ENCODE peak calls at places on chromosomes 1 and 21, in nine cellular contexts. E is fibroblast of lung, C is cardiac muscle cell, R is WTC11, L is left lung, N is mucosa of descending colon, B is foreskin fibroblast, F is thoracic aorta, M is A549. G is an unnamed sample.

GRCh38 chr1:48718696-48719095 is 58.0 kb downstream of the BEND5 start:
- DNase-seq in M (no peak), N (no peak), L (no peak), B (no peak), F (no peak), C (no peak), R (no peak), E (no peak), G (no peak)

GRCh38 chr1:12613180-12613579 is 4.8 kb downstream of the DHRS3 start:
- DNase-seq in L (no peak), M (no peak), F (no peak), R (no peak), E (no peak), N (no peak), B (no peak), C (no peak), G (no peak)

GRCh38 chr1:222521299-222522104 is 26.4 kb downstream of the HHIPL2 start:
- DNase-seq in C (peak; percentile 72), E (peak; percentile 53), L (no peak), R (no peak), N (no peak), B (peak; percentile 81), F (no peak), M (peak; percentile 53), G (no peak)

GRCh38 chr1:224127925-224128819 is 14.3 kb downstream of the FBXO28 start:
- DNase-seq in R (no peak), N (no peak), M (no peak), E (peak; percentile 69), F (no peak), C (no peak), L (no peak), B (peak; percentile 65), G (no peak)

GRCh38 chr1:193355179-193355578 is 168.8 kb upstream of the B3GALT2 start:
- DNase-seq in R (no peak), B (peak; percentile 41), E (no peak), L (no peak), C (peak; percentile 21), F (no peak), N (peak; percentile 26), M (peak; percentile 75), G (no peak)

GRCh38 chr1:52726265-52727113 is at the start of gene ZYG11B:
- DNase-seq in F (peak; percentile 64), C (peak; percentile 91), N (peak; percentile 96), E (peak; percentile 79), L (peak; percentile 92), B (peak; percentile 87), R (peak; percentile 92), M (peak; percentile 74), G (peak; percentile 95)

GRCh38 chr1:153598309-153599172 is 14.4 kb downstream of the S100A16 start:
- DNase-seq in M (no peak), F (no peak), N (no peak), L (no peak), E (peak; percentile 69), B (peak; percentile 85), C (peak; percentile 75), R (peak; percentile 50), G (no peak)

GRCh38 chr1:183807549-183808168 is 2.7 kb downstream of the RGL1 start:
- DNase-seq in C (peak; percentile 33), E (peak; percentile 87), F (no peak), R (no peak), B (peak; percentile 72), M (no peak), L (peak; percentile 54), N (peak; percentile 26), G (no peak)

GRCh38 chr1:115890618-115891017 is 49.7 kb upstream of the NHLH2 start:
- DNase-seq in N (no peak), C (no peak), L (no peak), R (no peak), E (no peak), M (no peak), F (no peak), B (no peak), G (no peak)

GRCh38 chr21:38505654-38506523 is 7.6 kb upstream of the ERG start:
- DNase-seq in M (peak; percentile 56), R (no peak), C (peak; percentile 85), E (peak; percentile 70), N (peak; percentile 73), F (no peak), B (peak; percentile 53), L (no peak), G (no peak)

GRCh38 chr1:100390507-100390906 is 38.2 kb downstream of the CDC14A start:
- DNase-seq in M (no peak), R (no peak), N (no peak), L (no peak), E (no peak), B (no peak), F (no peak), C (no peak), G (no peak)

GRCh38 chr1:212699104-212699838 is 369 bp downstream of the BATF3 start:
- DNase-seq in L (peak; percentile 50), F (peak; percentile 4), N (peak; percentile 41), C (peak; percentile 39), M (peak; percentile 72), B (no peak), R (peak; percentile 76), E (peak; percentile 25), G (peak; percentile 57)

GRCh38 chr1:182299728-182300581 is 91.6 kb downstream of the GLUL start:
- DNase-seq in L (peak; percentile 68), M (no peak), B (no peak), R (no peak), N (peak; percentile 60), F (no peak), C (peak; percentile 73), E (peak; percentile 52), G (no peak)
- TF ChIP-seq CTCF in L (no peak), M (no peak), B (no peak), R (no peak), N (no peak), F (no peak), C (no peak), E (no peak), G (no peak)

DNA sequence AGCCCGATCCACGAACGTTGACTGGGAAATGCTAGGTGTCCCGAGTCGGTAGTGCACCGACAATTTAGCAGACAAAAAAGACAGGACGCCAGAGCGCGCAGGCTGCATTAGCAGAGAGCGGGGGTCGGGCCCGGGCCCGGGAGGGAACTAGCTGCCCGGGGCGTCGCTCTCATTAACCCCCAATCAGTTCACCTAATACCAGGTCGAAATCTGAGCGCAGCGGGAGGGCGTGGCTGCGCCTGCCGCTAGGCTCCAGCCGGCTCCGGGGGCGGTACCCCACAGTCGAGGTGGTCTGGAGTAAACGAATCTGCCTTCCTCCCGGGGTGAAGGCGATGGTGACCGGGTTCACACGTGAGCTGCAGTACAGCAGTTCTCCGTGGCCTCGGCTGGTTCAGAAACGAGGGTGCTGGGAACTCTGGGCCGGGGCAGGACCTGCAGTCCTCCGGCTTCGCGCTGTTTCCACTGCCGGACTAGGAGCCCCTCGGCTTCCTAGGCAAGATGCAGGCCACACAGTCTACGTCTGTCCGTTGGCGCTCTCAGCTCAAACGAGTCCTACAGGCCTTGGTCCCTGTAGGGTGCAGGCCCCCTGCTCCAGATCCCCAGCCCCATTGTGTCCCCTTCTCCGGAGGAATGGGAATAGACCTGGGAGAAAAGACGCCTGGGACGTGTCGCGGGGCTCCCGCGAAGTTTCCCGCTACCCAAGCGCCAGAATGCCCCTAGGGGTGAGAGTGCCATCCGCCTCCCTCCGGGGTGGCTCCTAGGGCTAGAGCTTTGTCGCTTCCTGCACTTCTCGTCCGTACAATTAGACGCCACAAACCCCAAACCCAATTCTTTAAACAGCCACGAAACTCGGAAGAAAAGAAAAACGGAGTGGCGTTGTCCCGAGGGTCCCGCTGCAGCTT is 2.0 kb downstream of the GFI1 start:
- DNase-seq in F (no peak), R (peak; percentile 66), L (peak; percentile 43), N (peak; percentile 59), E (no peak), B (no peak), M (peak; percentile 38), C (peak; percentile 39), G (peak; percentile 71)
- TF ChIP-seq CTCF in F (no peak), R (no peak), L (no peak), N (no peak), E (no peak), B (no peak), M (no peak), C (no peak), G (no peak)

GRCh38 chr21:15896501-15896900 is 166.7 kb downstream of the USP25 start:
- DNase-seq in C (no peak), B (no peak), F (no peak), M (no peak), L (no peak), N (no peak), R (no peak), E (no peak), G (no peak)

GRCh38 chr21:15893902-15894301 is 164.1 kb downstream of the USP25 start:
- DNase-seq in R (no peak), B (no peak), C (no peak), L (no peak), E (no peak), M (no peak), F (no peak), N (no peak), G (no peak)

GRCh38 chr21:15895142-15896106 is 165.6 kb downstream of the USP25 start:
- DNase-seq in F (no peak), R (no peak), B (no peak), N (no peak), L (no peak), M (no peak), E (peak; percentile 36), C (peak; percentile 10), G (no peak)

GRCh38 chr21:15894596-15894995 is 164.8 kb downstream of the USP25 start:
- DNase-seq in C (peak; percentile 41), R (no peak), N (no peak), M (no peak), E (peak; percentile 37), F (no peak), B (no peak), L (no peak), G (no peak)
- TF ChIP-seq CTCF in C (peak; percentile 50), R (no peak), N (no peak), M (no peak), E (no peak), F (peak; percentile 33), B (peak; percentile 11), L (no peak), G (peak; percentile 59)

DNA sequence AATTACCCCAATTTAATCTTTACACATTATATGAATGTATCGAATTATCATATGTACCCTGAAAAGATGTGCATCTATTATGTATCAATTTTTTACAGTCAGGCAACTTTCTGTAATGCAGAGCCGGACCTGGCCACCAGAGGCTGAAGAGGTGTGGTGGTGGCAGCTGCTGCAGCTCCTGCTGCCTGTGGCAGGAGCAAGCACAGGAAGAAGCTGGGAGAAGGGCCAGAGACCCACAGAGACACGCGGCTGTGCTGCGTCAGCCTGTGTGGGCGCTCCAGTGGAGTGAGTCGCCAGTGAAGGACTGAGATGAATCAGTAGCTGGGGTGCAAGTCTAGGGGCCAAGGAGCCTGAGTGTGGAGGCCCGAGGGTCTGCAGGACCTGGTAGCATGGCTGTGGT is 74.3 kb upstream of the COG2 start:
- DNase-seq in R (peak; percentile 44), B (peak; percentile 0), E (peak; percentile 80), N (peak; percentile 71), L (no peak), M (peak; percentile 29), F (no peak), C (peak; percentile 48), G (no peak)
- TF ChIP-seq CTCF in R (peak; percentile 17), B (no peak), E (no peak), N (peak; percentile 51), L (no peak), M (no peak), F (no peak), C (peak; percentile 7), G (peak; percentile 11)